ENCODE peak calls at places on chromosomes 4 and X, in eight cellular contexts. L is germinal center, K is cortex of kidney, H is NCI-H1092, F is islet precursor cell, B is left colon, X is stromal cell of bone marrow, Y is left ventricle myocardium inferior. W is an unnamed sample.

GRCh38 chr4:952881-953573 is 20.3 kb downstream of the DGKQ start:
- DNase-seq in B (no peak), L (no peak), K (no peak), X (no peak), F (no peak), H (no peak), Y (no peak), W (no peak)

GRCh38 chrX:41558531-41558930 is 111.4 kb downstream of the NYX start:
- DNase-seq in K (no peak), H (no peak), Y (no peak), X (no peak), F (no peak), L (peak), B (no peak), W (no peak)

GRCh38 chr4:1871471-1872021 is 353 bp downstream of the NSD2 start:
- DNase-seq in X (no peak), H (no peak), F (no peak), Y (no peak), B (no peak), L (peak), K (no peak), W (no peak)

GRCh38 chr4:150867148-150867547 is 147.9 kb downstream of the LRBA start:
- DNase-seq in K (no peak), B (no peak), X (peak), L (peak), Y (no peak), H (peak), F (no peak), W (no peak)

GRCh38 chr4:26785312-26785711 is 75.3 kb upstream of the STIM2 start:
- DNase-seq in X (no peak), B (no peak), L (no peak), H (no peak), K (no peak), F (no peak), Y (no peak), W (no peak)

GRCh38 chr4:174713181-174713580 is 115.9 kb downstream of the GLRA3 start:
- DNase-seq in Y (no peak), H (no peak), F (no peak), X (no peak), L (no peak), K (no peak), B (no peak), W (no peak)

GRCh38 chr4:81213671-81214070 is 1.4 kb downstream of the PRKG2 start:
- DNase-seq in B (no peak), F (no peak), L (no peak), Y (no peak), X (no peak), H (no peak), K (no peak), W (no peak)

GRCh38 chr4:110172972-110173371 is 25.4 kb downstream of the ELOVL6 start:
- DNase-seq in Y (no peak), K (no peak), B (peak), L (no peak), F (no peak), H (peak), X (no peak), W (no peak)

GRCh38 chrX:124212622-124213021 is 119.8 kb upstream of the TEX13D start:
- DNase-seq in B (no peak), X (no peak), H (no peak), K (no peak), F (no peak), L (no peak), Y (no peak), W (no peak)

GRCh38 chr4:35025152-35025834 is 1219.0 kb downstream of the ARAP2 start:
- DNase-seq in H (no peak), B (no peak), F (no peak), X (no peak), Y (no peak), L (no peak), K (no peak), W (no peak)

GRCh38 chr4:106618920-106619319 is 250.3 kb upstream of the GIMD1 start:
- DNase-seq in X (peak), F (no peak), H (no peak), B (no peak), K (no peak), Y (no peak), L (no peak), W (no peak)

GRCh38 chr4:101451086-101451485 is 103.8 kb upstream of the PPP3CA start:
- DNase-seq in H (no peak), X (peak), L (no peak), B (no peak), K (no peak), Y (no peak), F (no peak), W (no peak)